ENCODE peak calls at places on chromosomes 5 and 9, in four cellular contexts. L, S, D and I are unnamed samples.
A peak's percentile ranks its signal among the peaks of the same experiment; 100 is the strongest.

GRCh38 chr5:167378894-167379723 is 912.3 kb upstream of the WWC1 start:
- DNase-seq in S (no peak), D (no peak), L (no peak), I (no peak)

GRCh38 chr5:124996023-124996763 is 249.8 kb upstream of the ZNF608 start:
- DNase-seq in D (no peak), L (no peak), S (no peak), I (no peak)

GRCh38 chr9:129910628-129911567 is 75.6 kb downstream of the USP20 start:
- DNase-seq in L (no peak), D (peak; percentile 86), S (no peak), I (no peak)

GRCh38 chr9:124215551-124215910 is 42.2 kb upstream of the NEK6 start:
- DNase-seq in L (no peak), S (no peak), D (no peak), I (no peak)

GRCh38 chr9:93058357-93059096 is at the start of gene SUSD3:
- DNase-seq in S (peak; percentile 54), L (peak; percentile 89), D (peak; percentile 94), I (peak; percentile 97)

GRCh38 chr5:179304466-179304865 is 40.8 kb downstream of the ADAMTS2 start:
- DNase-seq in L (no peak), S (no peak), D (no peak), I (no peak)

GRCh38 chr9:32590898-32591297 is 17.9 kb upstream of the NDUFB6 start:
- DNase-seq in S (no peak), L (no peak), D (no peak), I (no peak)

GRCh38 chr9:83060557-83060956 is 2.4 kb downstream of the RASEF start:
- DNase-seq in D (no peak), L (no peak), S (no peak), I (peak; percentile 51)

GRCh38 chr9:85524531-85524930 is 217.2 kb downstream of the AGTPBP1 start:
- DNase-seq in S (no peak), D (no peak), L (no peak), I (no peak)

GRCh38 chr9:112169368-112169767 is 5.7 kb downstream of the SUSD1 start:
- DNase-seq in L (no peak), S (no peak), D (no peak), I (no peak)
- TF ChIP-seq FOXJ3 in L (no peak), S (no peak), D (no peak), I (no peak)

GRCh38 chr5:91109634-91110033 is 273.5 kb downstream of the ARRDC3 start:
- DNase-seq in D (no peak), L (no peak), S (no peak), I (no peak)

GRCh38 chr5:91103353-91104061 is 279.6 kb downstream of the ARRDC3 start:
- DNase-seq in D (no peak), S (no peak), L (no peak), I (no peak)

GRCh38 chr5:91098581-91098980 is 284.5 kb downstream of the ARRDC3 start:
- DNase-seq in D (no peak), S (no peak), L (no peak), I (no peak)

GRCh38 chr5:91101777-91102379 is 281.2 kb downstream of the ARRDC3 start:
- DNase-seq in S (peak; percentile 64), D (peak; percentile 63), L (peak; percentile 62), I (peak; percentile 71)

DNA sequence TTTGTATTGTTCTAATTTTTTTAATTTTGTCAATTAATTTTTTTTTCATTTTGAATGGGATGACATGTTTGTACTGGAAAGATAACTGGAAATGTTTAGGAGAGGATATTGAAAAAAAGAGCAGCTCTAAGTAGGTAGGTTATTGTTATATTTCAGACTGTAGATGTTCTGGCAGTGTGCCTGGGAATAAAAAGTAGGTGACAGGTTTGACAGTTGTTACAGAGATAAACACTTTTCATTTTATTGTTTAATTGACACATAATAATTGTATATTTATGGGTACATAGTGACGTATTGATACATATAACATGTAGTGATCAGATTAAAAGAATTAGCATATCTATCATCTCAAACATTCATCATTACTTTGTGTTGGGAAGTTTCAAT is 279.1 kb downstream of the ARRDC3 start:
- DNase-seq in D (no peak), L (no peak), S (no peak), I (no peak)
- TF ChIP-seq FOXJ3 in D (no peak), L (no peak), S (no peak), I (no peak)

DNA sequence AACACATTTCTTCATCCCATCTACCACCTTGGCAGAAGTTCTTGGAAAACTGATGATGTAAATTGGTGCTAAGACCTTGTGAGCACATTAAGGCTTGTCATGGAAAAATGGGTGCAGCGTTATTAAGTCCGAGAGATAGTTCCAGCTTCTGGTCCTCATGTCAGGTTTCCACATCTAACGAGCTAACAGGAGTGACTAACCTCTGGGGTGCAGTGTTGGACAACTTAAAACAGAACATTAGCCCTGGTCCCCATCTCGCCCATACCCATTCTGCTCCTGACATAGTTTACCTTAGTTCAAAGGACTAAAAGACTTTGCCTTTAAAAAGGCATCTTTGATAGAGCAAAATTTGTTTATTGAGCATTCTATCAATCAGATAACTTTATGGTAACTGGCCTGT is 128.0 kb downstream of the SLC1A3 start:
- DNase-seq in S (peak; percentile 12), D (peak; percentile 34), L (no peak), I (peak; percentile 24)
- TF ChIP-seq FOXJ3 in S (no peak), D (no peak), L (no peak), I (no peak)

GRCh38 chr9:96553070-96553469 is 66.6 kb downstream of the CDC14B start:
- DNase-seq in L (no peak), S (no peak), D (no peak), I (no peak)
- TF ChIP-seq FOXJ3 in L (no peak), S (no peak), D (no peak), I (no peak)

GRCh38 chr5:10399839-10400238 is 41.8 kb upstream of the ROPN1L start:
- DNase-seq in S (no peak), L (no peak), D (no peak), I (no peak)

GRCh38 chr5:10403829-10404228 is 37.9 kb upstream of the ROPN1L start:
- DNase-seq in S (no peak), D (no peak), L (no peak), I (no peak)

GRCh38 chr5:10400411-10400810 is 41.3 kb upstream of the ROPN1L start:
- DNase-seq in D (no peak), S (no peak), L (no peak), I (no peak)

GRCh38 chr5:10401499-10401898 is 40.2 kb upstream of the ROPN1L start:
- DNase-seq in D (no peak), S (no peak), L (no peak), I (no peak)

DNA sequence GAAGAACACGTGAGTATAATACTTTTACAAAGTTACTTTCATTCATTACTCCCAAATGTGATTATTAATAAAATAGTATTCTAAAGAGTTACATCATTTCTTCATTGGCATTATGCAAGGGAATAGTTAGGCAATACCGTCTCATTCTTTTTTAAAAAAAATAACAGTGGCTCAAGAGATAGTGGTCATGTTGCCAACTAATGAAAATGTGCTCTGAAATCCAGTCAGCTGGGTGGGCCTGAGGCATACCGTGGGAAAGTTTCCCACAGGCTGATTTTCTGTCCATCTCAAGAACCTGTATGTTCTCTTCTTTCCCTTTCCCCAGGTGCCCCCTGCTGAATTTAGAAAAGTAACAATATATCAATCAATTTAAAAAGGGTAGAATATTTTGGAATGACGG is 40.8 kb upstream of the ROPN1L start:
- DNase-seq in D (no peak), S (no peak), L (no peak), I (no peak)
- TF ChIP-seq FOXJ3 in D (no peak), S (no peak), L (no peak), I (no peak)

DNA sequence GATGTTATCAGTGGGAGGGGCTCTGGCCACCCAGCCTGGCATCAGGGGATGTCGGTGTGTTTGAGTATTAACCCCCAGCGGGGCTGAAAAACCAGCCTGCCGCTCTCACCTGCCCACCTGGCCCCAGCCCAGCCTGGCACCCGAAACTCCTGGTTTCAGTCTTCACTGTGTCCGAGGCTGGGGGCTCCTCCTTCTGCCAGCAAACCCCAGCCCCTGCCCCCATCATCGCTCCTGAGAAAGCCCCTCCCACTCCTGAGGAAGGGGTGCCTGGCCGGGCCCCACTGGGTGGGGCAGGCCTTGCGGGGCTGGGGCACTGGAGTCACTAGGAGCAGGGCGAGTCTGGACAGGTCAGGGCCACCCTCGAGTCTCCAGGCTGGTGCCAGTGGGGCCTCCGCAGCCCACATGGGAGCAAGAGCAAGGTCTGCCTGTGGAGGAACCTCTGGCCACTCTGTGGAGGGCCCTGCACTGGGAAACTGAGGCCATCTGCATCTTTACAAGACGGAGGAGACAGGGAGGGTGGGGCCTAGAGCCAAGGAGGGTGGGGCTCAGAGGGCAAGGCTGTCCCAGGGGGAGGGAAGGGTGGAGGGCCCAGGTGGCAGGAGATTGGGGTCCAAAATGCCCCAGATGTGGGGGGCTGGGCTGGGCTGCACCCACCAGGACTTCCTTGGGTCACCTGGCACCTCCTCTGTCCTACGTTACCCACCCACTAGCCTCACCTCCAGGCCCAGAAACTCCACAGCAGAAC is 51.5 kb upstream of the NOTCH1 start:
- DNase-seq in D (no peak), L (no peak), S (no peak), I (no peak)
- TF ChIP-seq FOXJ3 in D (no peak), L (no peak), S (no peak), I (no peak)

GRCh38 chr5:116492776-116493175 is 81.8 kb downstream of the SEMA6A start:
- DNase-seq in S (no peak), L (no peak), D (no peak), I (peak; percentile 46)
- TF ChIP-seq FOXJ3 in S (no peak), L (no peak), D (no peak), I (peak; percentile 30)